ENCODE peak calls at places on chromosomes 7 and 10, in nine cellular contexts. Y, G, Z, R, U, C, I, T and F are unnamed samples.

GRCh38 chr7:135380351-135380750 is 129.6 kb downstream of the CNOT4 start:
- DNase-seq in Y (no peak), G (no peak), Z (no peak), R (no peak), U (no peak), C (no peak), I (no peak), T (no peak), F (no peak)

GRCh38 chr10:19930936-19931859 is 115.0 kb downstream of the PLXDC2 start:
- DNase-seq in Y (no peak), G (no peak), Z (peak; percentile 89), R (peak; percentile 42), U (no peak), C (peak; percentile 78), I (no peak), T (no peak), F (no peak)

GRCh38 chr7:9097565-9098060 is 664.2 kb downstream of the NXPH1 start:
- DNase-seq in Y (peak; percentile 47), G (no peak), Z (no peak), R (no peak), U (no peak), C (no peak), I (no peak), T (no peak), F (no peak)

GRCh38 chr10:89207181-89207800 is at the start of gene CH25H:
- DNase-seq in Y (no peak), G (peak; percentile 78), Z (peak; percentile 66), R (peak; percentile 82), U (peak; percentile 57), C (peak; percentile 77), I (peak; percentile 30), T (peak; percentile 85), F (peak; percentile 81)

GRCh38 chr10:35442006-35442405 is 105.7 kb downstream of the CCNY start:
- DNase-seq in Y (no peak), G (no peak), Z (no peak), R (no peak), U (no peak), C (peak; percentile 65), I (no peak), T (no peak), F (no peak)

GRCh38 chr10:86085136-86085535 is 281.5 kb downstream of the GRID1 start:
- DNase-seq in Y (no peak), G (no peak), Z (no peak), R (no peak), U (peak; percentile 32), C (no peak), I (no peak), T (peak; percentile 33), F (no peak)

GRCh38 chr7:127809285-127809702 is 157.3 kb downstream of the SND1 start:
- DNase-seq in Y (no peak), G (no peak), Z (peak; percentile 96), R (no peak), U (no peak), C (peak; percentile 90), I (no peak), T (no peak), F (no peak)

GRCh38 chr10:131144711-131145375 is 166.7 kb downstream of the TCERG1L start:
- DNase-seq in Y (no peak), G (no peak), Z (no peak), R (peak; percentile 25), U (no peak), C (no peak), I (no peak), T (no peak), F (peak; percentile 11)

GRCh38 chr10:58956926-58957325 is 219.5 kb upstream of the PHYHIPL start:
- DNase-seq in Y (no peak), G (no peak), Z (no peak), R (no peak), U (no peak), C (peak; percentile 32), I (no peak), T (no peak), F (no peak)

GRCh38 chr10:8042032-8042863 is 12.2 kb upstream of the GATA3 start:
- DNase-seq in Y (no peak), G (no peak), Z (no peak), R (no peak), U (no peak), C (no peak), I (no peak), T (peak; percentile 55), F (no peak)

GRCh38 chr7:95772771-95773581 is 622 bp downstream of the DYNC1I1 start:
- DNase-seq in Y (peak; percentile 89), G (peak; percentile 54), Z (peak; percentile 2), R (peak; percentile 67), U (peak; percentile 51), C (peak; percentile 58), I (no peak), T (peak; percentile 73), F (peak; percentile 42)

GRCh38 chr7:11589251-11589650 is 242.7 kb downstream of the THSD7A start:
- DNase-seq in Y (no peak), G (no peak), Z (no peak), R (no peak), U (no peak), C (no peak), I (no peak), T (no peak), F (no peak)

GRCh38 chr10:14163374-14164125 is 167.2 kb downstream of the FRMD4A start:
- DNase-seq in Y (no peak), G (no peak), Z (no peak), R (no peak), U (no peak), C (no peak), I (no peak), T (no peak), F (no peak)

GRCh38 chr10:118960166-118961090 is 69.1 kb upstream of the NANOS1 start:
- DNase-seq in Y (no peak), G (no peak), Z (peak; percentile 49), R (peak; percentile 75), U (no peak), C (peak; percentile 24), I (no peak), T (peak; percentile 43), F (no peak)

GRCh38 chr7:114548576-114548975 is 134.0 kb downstream of the FOXP2 start:
- DNase-seq in Y (no peak), G (no peak), Z (no peak), R (no peak), U (no peak), C (peak; percentile 35), I (no peak), T (no peak), F (no peak)

GRCh38 chr10:21510218-21511070 is 15.0 kb downstream of the SKIDA1 start:
- DNase-seq in Y (no peak), G (no peak), Z (no peak), R (peak; percentile 68), U (no peak), C (no peak), I (no peak), T (peak; percentile 86), F (no peak)

GRCh38 chr7:90455163-90456030 is 14.0 kb upstream of the PTTG1IP2 start:
- DNase-seq in Y (no peak), G (no peak), Z (peak; percentile 41), R (no peak), U (no peak), C (peak; percentile 60), I (no peak), T (no peak), F (no peak)

GRCh38 chr7:90458104-90458503 is 11.3 kb upstream of the PTTG1IP2 start:
- DNase-seq in Y (no peak), G (no peak), Z (no peak), R (no peak), U (no peak), C (no peak), I (no peak), T (no peak), F (no peak)

GRCh38 chr7:90453931-90454330 is 15.5 kb upstream of the PTTG1IP2 start:
- DNase-seq in Y (no peak), G (no peak), Z (no peak), R (no peak), U (no peak), C (no peak), I (no peak), T (no peak), F (no peak)

GRCh38 chr7:90461216-90461615 is 8.2 kb upstream of the PTTG1IP2 start:
- DNase-seq in Y (no peak), G (no peak), Z (peak; percentile 28), R (no peak), U (no peak), C (peak; percentile 56), I (no peak), T (no peak), F (no peak)

GRCh38 chr7:90459888-90460287 is 9.6 kb upstream of the PTTG1IP2 start:
- DNase-seq in Y (no peak), G (no peak), Z (no peak), R (no peak), U (no peak), C (no peak), I (no peak), T (no peak), F (no peak)
- TF ChIP-seq CTCF in Y (peak; percentile 13), G (no peak), Z (no peak), R (no peak), U (no peak), C (peak; percentile 21), I (no peak), T (peak; percentile 62), F (no peak)

DNA sequence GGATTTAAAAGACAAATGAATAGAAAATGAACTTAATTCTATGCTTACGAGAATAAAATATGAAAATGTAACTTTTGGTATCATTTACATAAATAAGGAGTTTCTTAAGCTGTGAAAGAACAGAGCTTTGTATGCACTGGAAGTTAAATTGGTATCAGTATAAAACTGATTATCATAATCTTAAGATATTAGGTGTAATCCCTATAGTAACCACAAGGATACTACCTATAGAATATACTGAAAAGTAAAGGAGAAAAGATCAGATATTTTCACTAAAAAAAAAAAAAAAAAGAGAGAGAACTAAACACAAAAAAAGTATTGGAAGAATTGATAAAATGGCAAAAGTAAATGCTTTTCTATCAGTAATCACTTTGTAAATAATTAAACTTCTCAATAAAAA is 100.1 kb downstream of the TWIST1 start:
- DNase-seq in Y (no peak), G (no peak), Z (no peak), R (no peak), U (no peak), C (no peak), I (no peak), T (no peak), F (no peak)
- TF ChIP-seq CTCF in Y (no peak), G (no peak), Z (no peak), R (no peak), U (peak; percentile 35), C (peak; percentile 0), I (no peak), T (peak; percentile 52), F (no peak)

GRCh38 chr10:123390332-123390731 is 236.1 kb downstream of the BUB3 start:
- DNase-seq in Y (no peak), G (no peak), Z (no peak), R (no peak), U (no peak), C (no peak), I (no peak), T (peak; percentile 45), F (no peak)
- TF ChIP-seq CTCF in Y (no peak), G (no peak), Z (peak; percentile 7), R (no peak), U (no peak), C (no peak), I (no peak), T (peak; percentile 58), F (no peak)

DNA sequence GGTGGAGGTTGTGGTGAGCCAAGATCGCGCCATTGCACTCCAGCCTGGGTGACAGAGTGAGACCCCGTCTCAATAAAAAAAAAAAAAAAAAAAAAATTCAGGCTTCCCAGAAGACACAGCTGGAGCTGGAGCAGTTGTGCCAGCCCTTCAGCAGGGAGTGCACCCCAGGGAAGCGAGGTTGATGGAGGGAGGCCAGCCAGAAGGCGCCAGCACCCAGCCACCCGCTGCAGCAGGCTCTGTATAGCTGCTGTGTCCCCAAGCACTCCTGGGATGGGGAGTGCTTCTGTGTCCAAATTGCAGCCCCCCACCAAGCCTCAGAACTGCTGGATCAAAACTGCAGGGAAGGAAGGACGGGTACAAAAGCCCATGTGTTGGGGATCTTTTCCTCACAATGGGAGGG is 47.8 kb downstream of the COBL start:
- DNase-seq in Y (no peak), G (no peak), Z (no peak), R (no peak), U (no peak), C (no peak), I (no peak), T (no peak), F (no peak)
- TF ChIP-seq CTCF in Y (no peak), G (no peak), Z (no peak), R (no peak), U (no peak), C (no peak), I (no peak), T (no peak), F (no peak)